ENCODE peak calls at places on chromosomes 1 and 21, in four cellular contexts. One of them, this sample, is unnamed.

GRCh38 chr1:94227624-94228023 is 9.8 kb downstream of the ARHGAP29 start:
- DNase-seq in neuronal stem cell: no peak
- DNase-seq in H1: no peak
- DNase-seq in mesendoderm: no peak
- DNase-seq in this sample: no peak

GRCh38 chr1:66480162-66480561 is 53.8 kb upstream of the SGIP1 start:
- DNase-seq in neuronal stem cell: no peak
- DNase-seq in H1: no peak
- DNase-seq in mesendoderm: no peak
- DNase-seq in this sample: no peak

GRCh38 chr1:165533254-165533653 is 10.5 kb upstream of the LRRC52 start:
- DNase-seq in neuronal stem cell: no peak
- DNase-seq in H1: no peak
- DNase-seq in mesendoderm: no peak
- DNase-seq in this sample: no peak

GRCh38 chr1:239725371-239725770 is 339.0 kb downstream of the CHRM3 start:
- DNase-seq in neuronal stem cell: no peak
- DNase-seq in H1: no peak
- DNase-seq in mesendoderm: no peak
- DNase-seq in this sample: no peak

GRCh38 chr1:7043729-7044470 is 258.6 kb downstream of the CAMTA1 start:
- DNase-seq in neuronal stem cell: no peak
- DNase-seq in H1: no peak
- DNase-seq in mesendoderm: peak
- DNase-seq in this sample: no peak

GRCh38 chr1:185936641-185937040 is 202.4 kb downstream of the HMCN1 start:
- DNase-seq in neuronal stem cell: no peak
- DNase-seq in H1: no peak
- DNase-seq in mesendoderm: no peak
- DNase-seq in this sample: no peak

GRCh38 chr1:77543822-77544448 is 138.5 kb downstream of the ZZZ3 start:
- DNase-seq in neuronal stem cell: no peak
- DNase-seq in H1: no peak
- DNase-seq in mesendoderm: no peak
- DNase-seq in this sample: peak

GRCh38 chr21:26389971-26390641 is 183.0 kb downstream of the CYYR1 start:
- DNase-seq in neuronal stem cell: no peak
- DNase-seq in H1: no peak
- DNase-seq in mesendoderm: peak
- DNase-seq in this sample: peak

GRCh38 chr1:218865591-218865990 is 308.1 kb upstream of the LYPLAL1 start:
- DNase-seq in neuronal stem cell: no peak
- DNase-seq in H1: no peak
- DNase-seq in mesendoderm: no peak
- DNase-seq in this sample: peak

GRCh38 chr1:28516518-28516956 is 10.7 kb downstream of the RCC1 start:
- DNase-seq in neuronal stem cell: no peak
- DNase-seq in H1: no peak
- DNase-seq in mesendoderm: no peak
- DNase-seq in this sample: no peak

GRCh38 chr1:4119516-4120220 is 219.6 kb upstream of the C1orf174 start:
- DNase-seq in neuronal stem cell: no peak
- DNase-seq in H1: no peak
- DNase-seq in mesendoderm: no peak
- DNase-seq in this sample: no peak

GRCh38 chr1:62800274-62800673 is 16.3 kb downstream of the ATG4C start:
- DNase-seq in neuronal stem cell: no peak
- DNase-seq in H1: no peak
- DNase-seq in mesendoderm: no peak
- DNase-seq in this sample: no peak

GRCh38 chr1:151137789-151138188 is 8.6 kb downstream of the SEMA6C start:
- DNase-seq in neuronal stem cell: no peak
- DNase-seq in H1: no peak
- DNase-seq in mesendoderm: no peak
- DNase-seq in this sample: no peak

GRCh38 chr1:39098569-39099250 is 72.6 kb downstream of the NDUFS5 start:
- DNase-seq in neuronal stem cell: peak
- DNase-seq in H1: peak
- DNase-seq in mesendoderm: peak
- DNase-seq in this sample: peak

GRCh38 chr1:31154632-31155215 is 85.0 kb downstream of the NKAIN1 start:
- DNase-seq in neuronal stem cell: peak
- DNase-seq in H1: peak
- DNase-seq in mesendoderm: peak
- DNase-seq in this sample: peak

GRCh38 chr1:159795534-159795933 is 6.6 kb upstream of the FCRL6 start:
- DNase-seq in neuronal stem cell: no peak
- DNase-seq in H1: no peak
- DNase-seq in mesendoderm: no peak
- DNase-seq in this sample: no peak

GRCh38 chr21:39822042-39822441 is 45.2 kb upstream of the PCP4 start:
- DNase-seq in neuronal stem cell: no peak
- DNase-seq in H1: no peak
- DNase-seq in mesendoderm: no peak
- DNase-seq in this sample: no peak

GRCh38 chr1:22296701-22297591 is 154.0 kb upstream of the WNT4 start:
- DNase-seq in neuronal stem cell: no peak
- DNase-seq in H1: no peak
- DNase-seq in mesendoderm: no peak
- DNase-seq in this sample: no peak

GRCh38 chr1:208791458-208791857 is 547.3 kb upstream of the PLXNA2 start:
- DNase-seq in neuronal stem cell: no peak
- DNase-seq in H1: no peak
- DNase-seq in mesendoderm: peak
- DNase-seq in this sample: no peak

GRCh38 chr1:8818325-8818775 is 910 bp upstream of the RERE start:
- DNase-seq in neuronal stem cell: no peak
- DNase-seq in H1: no peak
- DNase-seq in mesendoderm: no peak
- DNase-seq in this sample: peak

GRCh38 chr1:203202431-203203245 is 16.1 kb upstream of the CHI3L1 start:
- DNase-seq in neuronal stem cell: no peak
- DNase-seq in H1: no peak
- DNase-seq in mesendoderm: no peak
- DNase-seq in this sample: peak

GRCh38 chr1:230495891-230496385 is 69.8 kb upstream of the PGBD5 start:
- DNase-seq in neuronal stem cell: no peak
- DNase-seq in H1: no peak
- DNase-seq in mesendoderm: no peak
- DNase-seq in this sample: no peak

GRCh38 chr1:29057700-29058099 is 66.0 kb downstream of the TMEM200B start:
- DNase-seq in neuronal stem cell: no peak
- DNase-seq in H1: no peak
- DNase-seq in mesendoderm: no peak
- DNase-seq in this sample: peak

GRCh38 chr21:32096411-32096810 is 182.4 kb downstream of the MIS18A start:
- DNase-seq in neuronal stem cell: peak
- DNase-seq in H1: peak
- DNase-seq in mesendoderm: peak
- DNase-seq in this sample: no peak

GRCh38 chr1:167562697-167563096 is 9.1 kb upstream of the CREG1 start:
- DNase-seq in neuronal stem cell: no peak
- DNase-seq in H1: no peak
- DNase-seq in mesendoderm: no peak
- DNase-seq in this sample: peak

GRCh38 chr1:145877923-145878486 is 7.7 kb downstream of the ANKRD35 start:
- DNase-seq in neuronal stem cell: no peak
- DNase-seq in H1: no peak
- DNase-seq in mesendoderm: peak
- DNase-seq in this sample: no peak

GRCh38 chr1:198672124-198672523 is 33.3 kb downstream of the PTPRC start:
- DNase-seq in neuronal stem cell: no peak
- DNase-seq in H1: no peak
- DNase-seq in mesendoderm: peak
- DNase-seq in this sample: peak

GRCh38 chr1:54926955-54927354 is 40.0 kb upstream of the DHCR24 start:
- DNase-seq in neuronal stem cell: no peak
- DNase-seq in H1: no peak
- DNase-seq in mesendoderm: no peak
- DNase-seq in this sample: peak

GRCh38 chr1:54806931-54807611 is 5.9 kb upstream of the TTC22 start:
- DNase-seq in neuronal stem cell: no peak
- DNase-seq in H1: no peak
- DNase-seq in mesendoderm: no peak
- DNase-seq in this sample: peak

GRCh38 chr1:201447911-201448871 is 20.8 kb downstream of the PHLDA3 start:
- DNase-seq in neuronal stem cell: peak
- DNase-seq in H1: peak
- DNase-seq in mesendoderm: peak
- DNase-seq in this sample: peak

GRCh38 chr21:45002381-45003204 is 62.8 kb downstream of the SLX9 start:
- DNase-seq in neuronal stem cell: no peak
- DNase-seq in H1: no peak
- DNase-seq in mesendoderm: no peak
- DNase-seq in this sample: no peak

GRCh38 chr1:210233216-210233494 is 559 bp downstream of the SERTAD4 start:
- DNase-seq in neuronal stem cell: no peak
- DNase-seq in H1: no peak
- DNase-seq in mesendoderm: no peak
- DNase-seq in this sample: no peak

GRCh38 chr1:223331301-223331700 is 32.7 kb downstream of the SUSD4 start:
- DNase-seq in neuronal stem cell: no peak
- DNase-seq in H1: no peak
- DNase-seq in mesendoderm: peak
- DNase-seq in this sample: no peak

GRCh38 chr1:224541072-224541790 is 74.9 kb upstream of the CNIH3 start:
- DNase-seq in neuronal stem cell: no peak
- DNase-seq in H1: no peak
- DNase-seq in mesendoderm: no peak
- DNase-seq in this sample: no peak

GRCh38 chr1:117060441-117061317 is 553 bp downstream of the TTF2 start:
- DNase-seq in neuronal stem cell: no peak
- DNase-seq in H1: no peak
- DNase-seq in mesendoderm: peak
- DNase-seq in this sample: peak

GRCh38 chr1:30475201-30475600 is 248.2 kb downstream of the MATN1 start:
- DNase-seq in neuronal stem cell: no peak
- DNase-seq in H1: no peak
- DNase-seq in mesendoderm: no peak
- DNase-seq in this sample: no peak

GRCh38 chr1:61337471-61337870 is 255.1 kb downstream of the NFIA start:
- DNase-seq in neuronal stem cell: no peak
- DNase-seq in H1: no peak
- DNase-seq in mesendoderm: no peak
- DNase-seq in this sample: peak

GRCh38 chr21:36966066-36966845 is at the start of gene HLCS:
- DNase-seq in neuronal stem cell: peak
- DNase-seq in H1: no peak
- DNase-seq in mesendoderm: peak
- DNase-seq in this sample: peak

GRCh38 chr1:18751425-18751824 is 108.0 kb downstream of the TAS1R2 start:
- DNase-seq in neuronal stem cell: no peak
- DNase-seq in H1: no peak
- DNase-seq in mesendoderm: no peak
- DNase-seq in this sample: no peak

DNA sequence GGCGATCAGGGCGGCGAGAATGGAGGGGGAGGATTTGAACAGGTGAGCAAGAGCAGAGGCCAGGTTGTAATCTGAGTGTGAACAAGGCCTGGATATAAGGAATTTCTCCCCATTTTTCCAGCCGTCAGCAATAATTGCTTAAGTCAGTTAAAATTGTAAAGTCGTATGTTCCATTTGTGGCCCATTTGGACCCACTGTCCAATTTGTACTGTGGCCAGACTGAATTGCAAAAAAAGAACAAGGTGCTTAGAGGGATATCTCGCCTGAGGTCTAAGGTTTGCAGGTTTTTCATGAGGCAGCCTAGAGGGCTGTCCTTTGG is 1.0 kb downstream of the ERVH48-1 start:
- DNase-seq in neuronal stem cell: no peak
- DNase-seq in H1: no peak
- DNase-seq in mesendoderm: no peak
- DNase-seq in this sample: no peak
- H2BK15ac ChIP-seq in neuronal stem cell: peak
- H2BK15ac ChIP-seq in H1: no peak
- H2BK15ac ChIP-seq in mesendoderm: peak
- H2BK15ac ChIP-seq in this sample: peak

GRCh38 chr1:234933475-234933874 is 195.2 kb downstream of the TOMM20 start:
- DNase-seq in neuronal stem cell: no peak
- DNase-seq in H1: no peak
- DNase-seq in mesendoderm: no peak
- DNase-seq in this sample: peak
- H2BK15ac ChIP-seq in neuronal stem cell: no peak
- H2BK15ac ChIP-seq in H1: no peak
- H2BK15ac ChIP-seq in mesendoderm: no peak
- H2BK15ac ChIP-seq in this sample: peak

GRCh38 chr1:154324669-154325582 is at the start of gene ATP8B2:
- DNase-seq in neuronal stem cell: peak
- DNase-seq in H1: peak
- DNase-seq in mesendoderm: peak
- DNase-seq in this sample: peak
- H2BK15ac ChIP-seq in neuronal stem cell: peak
- H2BK15ac ChIP-seq in H1: no peak
- H2BK15ac ChIP-seq in mesendoderm: no peak
- H2BK15ac ChIP-seq in this sample: peak

GRCh38 chr1:1022322-1023090 is 2.6 kb downstream of the AGRN start:
- DNase-seq in neuronal stem cell: no peak
- DNase-seq in H1: no peak
- DNase-seq in mesendoderm: no peak
- DNase-seq in this sample: no peak

GRCh38 chr1:1020415-1021009 is 592 bp downstream of the AGRN start:
- DNase-seq in neuronal stem cell: no peak
- DNase-seq in H1: no peak
- DNase-seq in mesendoderm: no peak
- DNase-seq in this sample: no peak

GRCh38 chr1:1021010-1021845 is 1.3 kb downstream of the AGRN start:
- DNase-seq in neuronal stem cell: no peak
- DNase-seq in H1: no peak
- DNase-seq in mesendoderm: peak
- DNase-seq in this sample: peak

GRCh38 chr1:1023700-1024099 is 3.8 kb downstream of the AGRN start:
- DNase-seq in neuronal stem cell: no peak
- DNase-seq in H1: no peak
- DNase-seq in mesendoderm: no peak
- DNase-seq in this sample: no peak

DNA sequence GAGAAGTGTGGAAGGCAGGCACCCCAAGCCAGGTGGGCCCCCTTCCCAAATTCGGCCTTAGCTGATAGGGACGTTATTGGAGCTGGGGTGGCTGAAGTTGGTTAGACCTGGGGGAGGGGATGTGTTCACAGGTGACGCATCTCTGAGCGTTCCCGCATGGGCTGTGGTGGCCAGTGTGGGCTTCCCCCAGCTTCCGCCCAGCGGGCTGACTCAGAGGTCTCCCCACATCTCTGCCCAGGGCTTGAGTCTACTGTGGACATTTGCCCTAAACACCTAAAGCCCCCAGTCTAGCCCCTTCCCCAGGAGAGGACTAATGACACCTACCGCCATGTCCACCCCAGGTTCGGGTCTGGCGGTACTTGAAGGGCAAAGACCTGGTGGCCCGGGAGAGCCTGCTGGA is 1.9 kb downstream of the AGRN start:
- DNase-seq in neuronal stem cell: no peak
- DNase-seq in H1: no peak
- DNase-seq in mesendoderm: no peak
- DNase-seq in this sample: peak
- H2BK15ac ChIP-seq in neuronal stem cell: peak
- H2BK15ac ChIP-seq in H1: no peak
- H2BK15ac ChIP-seq in mesendoderm: no peak
- H2BK15ac ChIP-seq in this sample: no peak

GRCh38 chr1:24393892-24394291 is 19.7 kb downstream of the STPG1 start:
- DNase-seq in neuronal stem cell: no peak
- DNase-seq in H1: no peak
- DNase-seq in mesendoderm: no peak
- DNase-seq in this sample: peak
- H2BK15ac ChIP-seq in neuronal stem cell: no peak
- H2BK15ac ChIP-seq in H1: no peak
- H2BK15ac ChIP-seq in mesendoderm: no peak
- H2BK15ac ChIP-seq in this sample: peak

This sample was measured in IMR-90.